ENCODE peak calls at places on chromosomes 13 and 19, in four cellular contexts. One of them, this sample, is unnamed.

GRCh38 chr19:33446156-33446917 is 72.8 kb downstream of the CEBPG start:
- DNase-seq in hepatocyte: no peak
- DNase-seq in A673: no peak
- DNase-seq in GM23248: peak; percentile 75
- DNase-seq in this sample: no peak

GRCh38 chr19:55400281-55401087 is 7.1 kb downstream of the UBE2S start:
- DNase-seq in hepatocyte: no peak
- DNase-seq in A673: no peak
- DNase-seq in GM23248: no peak
- DNase-seq in this sample: peak; percentile 46

GRCh38 chr19:55474269-55475265 is 1.9 kb upstream of the ZNF628 start:
- DNase-seq in hepatocyte: no peak
- DNase-seq in A673: no peak
- DNase-seq in GM23248: peak; percentile 30
- DNase-seq in this sample: no peak

GRCh38 chr19:34639491-34640085 is 37.4 kb downstream of the SCGB2B2 start:
- DNase-seq in hepatocyte: peak; percentile 84
- DNase-seq in A673: peak; percentile 87
- DNase-seq in GM23248: peak; percentile 76
- DNase-seq in this sample: peak; percentile 41

GRCh38 chr13:73090116-73090811 is 31.5 kb downstream of the KLF5 start:
- DNase-seq in hepatocyte: peak; percentile 80
- DNase-seq in A673: peak; percentile 72
- DNase-seq in GM23248: peak; percentile 77
- DNase-seq in this sample: peak; percentile 79

GRCh38 chr13:111505175-111505777 is 184.8 kb downstream of the TEX29 start:
- DNase-seq in hepatocyte: no peak
- DNase-seq in A673: peak; percentile 49
- DNase-seq in GM23248: peak; percentile 15
- DNase-seq in this sample: no peak

GRCh38 chr19:41175825-41176734 is 16.9 kb upstream of the CYP2S1 start:
- DNase-seq in hepatocyte: peak; percentile 95
- DNase-seq in A673: peak; percentile 40
- DNase-seq in GM23248: peak; percentile 65
- DNase-seq in this sample: peak; percentile 60

GRCh38 chr13:110912651-110913051 is 2.2 kb downstream of the ANKRD10 start:
- DNase-seq in hepatocyte: peak; percentile 38
- DNase-seq in A673: no peak
- DNase-seq in GM23248: peak; percentile 78
- DNase-seq in this sample: peak; percentile 54

GRCh38 chr13:33218020-33218419 is 67.5 kb downstream of the STARD13 start:
- DNase-seq in hepatocyte: peak; percentile 59
- DNase-seq in A673: no peak
- DNase-seq in GM23248: peak; percentile 43
- DNase-seq in this sample: peak; percentile 95

GRCh38 chr19:56869886-56870285 is 29.4 kb upstream of the PEG3 start:
- DNase-seq in hepatocyte: no peak
- DNase-seq in A673: no peak
- DNase-seq in GM23248: no peak
- DNase-seq in this sample: no peak

GRCh38 chr19:6232567-6232966 is 47.2 kb downstream of the MLLT1 start:
- DNase-seq in hepatocyte: no peak
- DNase-seq in A673: no peak
- DNase-seq in GM23248: peak; percentile 94
- DNase-seq in this sample: no peak

GRCh38 chr19:15369594-15369891 is 10.0 kb downstream of the AKAP8 start:
- DNase-seq in hepatocyte: no peak
- DNase-seq in A673: no peak
- DNase-seq in GM23248: no peak
- DNase-seq in this sample: no peak

GRCh38 chr13:34127523-34127922 is 309.6 kb downstream of the RFC3 start:
- DNase-seq in hepatocyte: no peak
- DNase-seq in A673: no peak
- DNase-seq in GM23248: no peak
- DNase-seq in this sample: no peak

DNA sequence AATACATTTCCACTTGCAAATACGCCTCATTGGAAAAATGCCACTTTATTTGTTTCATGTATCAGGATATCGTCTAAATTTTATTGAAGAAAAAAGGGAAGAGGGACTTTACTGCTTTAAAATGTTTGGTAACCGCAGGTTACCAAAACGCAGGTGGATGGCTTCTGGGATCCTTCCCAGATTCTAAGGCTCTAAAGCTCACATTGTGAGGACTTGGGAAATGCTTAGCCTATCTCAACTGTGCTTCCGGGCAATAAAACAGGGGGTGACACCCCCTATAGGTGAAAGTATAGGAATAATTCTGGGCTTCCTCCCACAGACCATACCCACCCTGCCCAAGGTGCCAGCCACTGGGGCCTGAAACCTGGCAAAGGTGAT is 73.2 kb upstream of the IPO5 start:
- DNase-seq in hepatocyte: no peak
- DNase-seq in A673: peak; percentile 30
- DNase-seq in GM23248: no peak
- DNase-seq in this sample: no peak
- H3K27ac ChIP-seq in hepatocyte: no peak overlapping the region
- H3K27ac ChIP-seq in A673: peak overlapping the region; percentile 91
- H3K27ac ChIP-seq in GM23248: peak overlapping the region; percentile 75
- H3K27ac ChIP-seq in this sample: no peak overlapping the region

DNA sequence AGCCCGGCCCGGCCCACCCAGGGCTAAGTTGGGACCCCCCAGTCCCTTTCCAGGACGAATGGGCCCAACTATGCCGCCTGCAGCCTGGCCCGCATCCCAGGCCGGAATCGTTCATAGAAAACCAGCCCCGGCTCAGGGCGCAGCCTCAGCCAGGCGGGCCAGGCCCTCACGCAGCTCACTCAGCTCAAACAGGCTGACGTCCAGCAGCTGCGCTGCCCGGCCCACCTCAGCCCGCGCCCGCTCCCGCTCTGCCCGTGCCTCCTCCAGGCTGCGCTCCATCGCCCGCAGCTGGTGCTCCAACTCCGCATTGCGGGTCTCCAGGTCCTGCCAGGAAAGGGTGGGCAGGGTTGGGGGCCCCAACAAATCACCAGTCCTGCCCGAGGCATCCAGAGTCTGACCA is 9.8 kb downstream of the DDX49 start:
- DNase-seq in hepatocyte: no peak
- DNase-seq in A673: no peak
- DNase-seq in GM23248: no peak
- DNase-seq in this sample: no peak
- H3K36me3 ChIP-seq in hepatocyte: no peaks in the 10 kb centered on the region
- H3K36me3 ChIP-seq in A673: peaks cover 27% of the 10 kb centered on the region
- H3K36me3 ChIP-seq in GM23248: peaks cover 12% of the 10 kb centered on the region
- H3K36me3 ChIP-seq in this sample: peaks cover 68% of the 10 kb centered on the region

GRCh38 chr13:30766234-30766633 is 30.9 kb downstream of the ALOX5AP start:
- DNase-seq in hepatocyte: no peak
- DNase-seq in A673: no peak
- DNase-seq in GM23248: no peak
- DNase-seq in this sample: no peak
- H3K27ac ChIP-seq in hepatocyte: peak overlapping the region; percentile 35
- H3K27ac ChIP-seq in A673: no peak overlapping the region
- H3K27ac ChIP-seq in GM23248: no peak overlapping the region
- H3K27ac ChIP-seq in this sample: no peak overlapping the region

GRCh38 chr19:19650331-19650730 is 6.9 kb upstream of the GMIP start:
- DNase-seq in hepatocyte: no peak
- DNase-seq in A673: no peak
- DNase-seq in GM23248: no peak
- DNase-seq in this sample: no peak
- H3K36me3 ChIP-seq in hepatocyte: no peaks in the 10 kb centered on the region
- H3K36me3 ChIP-seq in A673: peaks cover 69% of the 10 kb centered on the region
- H3K36me3 ChIP-seq in GM23248: peaks cover 5% of the 10 kb centered on the region
- H3K36me3 ChIP-seq in this sample: peaks cover 89% of the 10 kb centered on the region

DNA sequence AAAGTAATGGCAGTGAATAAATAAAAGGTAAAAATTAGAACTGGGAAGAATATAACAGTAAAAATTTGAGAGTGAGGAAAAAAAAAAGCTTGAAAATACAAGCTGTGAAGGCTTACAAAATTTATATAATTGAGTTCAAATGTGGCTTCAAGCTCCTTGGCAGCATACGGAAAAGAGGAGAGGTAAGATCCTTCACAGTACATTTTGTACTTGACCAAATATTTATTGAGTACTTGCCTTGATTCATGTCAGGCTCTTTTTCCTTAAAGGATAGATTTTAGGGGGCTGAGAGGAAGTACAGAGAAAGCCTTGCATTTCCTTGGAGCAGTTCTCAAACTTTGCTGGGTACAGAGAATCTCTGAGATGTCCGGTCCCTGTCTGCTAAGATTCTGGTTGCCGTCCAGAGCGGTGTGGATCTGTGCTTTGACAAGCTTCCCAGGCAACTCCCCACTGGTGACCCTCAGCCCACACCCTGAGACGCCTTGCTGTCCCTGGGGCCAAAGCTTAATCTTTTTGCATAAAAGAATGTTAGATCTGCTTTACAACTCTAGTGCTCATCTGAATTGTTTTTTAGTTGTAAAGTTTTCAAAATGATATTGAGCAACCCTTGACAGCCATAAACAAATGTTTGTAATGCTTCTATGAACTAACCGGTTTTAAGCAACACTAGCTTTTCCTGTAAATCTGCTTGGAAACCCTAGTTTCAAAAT is 64.4 kb downstream of the DHRS12 start:
- DNase-seq in hepatocyte: no peak
- DNase-seq in A673: no peak
- DNase-seq in GM23248: peak; percentile 42
- DNase-seq in this sample: no peak
- H3K27ac ChIP-seq in hepatocyte: peak overlapping the region; percentile 75
- H3K27ac ChIP-seq in A673: no peak overlapping the region
- H3K27ac ChIP-seq in GM23248: peak overlapping the region; percentile 39
- H3K27ac ChIP-seq in this sample: no peak overlapping the region

DNA sequence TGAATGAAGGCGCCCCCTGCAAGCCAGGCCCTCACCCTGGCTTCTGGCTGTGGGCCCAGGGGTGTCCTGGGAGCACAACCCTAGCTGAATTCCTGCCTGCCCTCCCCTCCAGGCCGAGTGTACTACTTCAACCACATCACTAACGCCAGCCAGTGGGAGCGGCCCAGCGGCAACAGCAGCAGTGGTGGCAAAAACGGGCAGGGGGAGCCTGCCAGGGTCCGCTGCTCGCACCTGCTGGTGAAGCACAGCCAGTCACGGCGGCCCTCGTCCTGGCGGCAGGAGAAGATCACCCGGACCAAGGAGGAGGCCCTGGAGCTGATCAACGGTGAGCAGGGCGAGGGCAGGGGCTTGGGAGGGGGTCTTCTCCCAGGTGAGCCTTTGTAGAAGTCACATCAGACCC is 3.2 kb downstream of the PIN1 start:
- DNase-seq in hepatocyte: no peak
- DNase-seq in A673: no peak
- DNase-seq in GM23248: no peak
- DNase-seq in this sample: no peak
- H3K36me3 ChIP-seq in hepatocyte: no peaks in the 10 kb centered on the region
- H3K36me3 ChIP-seq in A673: peaks cover 41% of the 10 kb centered on the region
- H3K36me3 ChIP-seq in GM23248: no peaks in the 10 kb centered on the region
- H3K36me3 ChIP-seq in this sample: peaks cover 49% of the 10 kb centered on the region

DNA sequence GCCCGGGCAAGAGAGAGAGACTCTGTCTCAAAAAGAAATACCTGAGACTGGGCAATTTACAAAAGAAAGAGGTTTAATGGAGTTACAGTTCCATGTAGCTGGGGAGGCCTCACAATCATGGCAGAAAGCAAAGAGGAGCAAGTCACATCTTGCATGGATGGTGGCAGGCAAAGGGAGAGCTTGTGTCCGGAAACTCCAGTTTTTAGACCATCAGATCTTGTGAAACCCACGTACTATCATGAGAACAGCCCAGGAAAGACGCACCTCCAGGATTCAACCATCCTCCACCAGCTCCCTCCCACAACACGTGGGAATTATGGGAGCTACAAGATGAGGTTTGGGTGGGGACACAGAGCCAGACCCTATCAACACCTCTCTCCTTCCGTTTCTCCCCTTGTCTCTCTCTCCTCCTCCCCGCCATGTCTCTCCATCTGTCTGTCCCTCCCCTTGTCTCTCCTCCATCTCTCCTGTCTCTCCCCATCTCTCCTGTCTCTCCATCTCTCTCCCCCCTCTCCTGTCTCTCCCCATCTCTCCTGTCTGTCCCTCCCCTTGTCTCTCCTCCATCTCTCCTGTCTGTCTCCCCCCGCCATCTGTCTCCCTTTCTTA is 10.0 kb downstream of the POLR2E start:
- DNase-seq in hepatocyte: no peak
- DNase-seq in A673: no peak
- DNase-seq in GM23248: no peak
- DNase-seq in this sample: no peak
- H3K27ac ChIP-seq in hepatocyte: no peak overlapping the region
- H3K27ac ChIP-seq in A673: no peak overlapping the region
- H3K27ac ChIP-seq in GM23248: no peak overlapping the region
- H3K27ac ChIP-seq in this sample: no peak overlapping the region

GRCh38 chr19:44900328-44901244 is 5.0 kb upstream of the APOE start:
- DNase-seq in hepatocyte: peak; percentile 7
- DNase-seq in A673: no peak
- DNase-seq in GM23248: no peak
- DNase-seq in this sample: no peak
- H3K36me3 ChIP-seq in hepatocyte: no peaks in the 10 kb centered on the region
- H3K36me3 ChIP-seq in A673: peaks cover 42% of the 10 kb centered on the region
- H3K36me3 ChIP-seq in GM23248: no peaks in the 10 kb centered on the region
- H3K36me3 ChIP-seq in this sample: peaks cover 59% of the 10 kb centered on the region

DNA sequence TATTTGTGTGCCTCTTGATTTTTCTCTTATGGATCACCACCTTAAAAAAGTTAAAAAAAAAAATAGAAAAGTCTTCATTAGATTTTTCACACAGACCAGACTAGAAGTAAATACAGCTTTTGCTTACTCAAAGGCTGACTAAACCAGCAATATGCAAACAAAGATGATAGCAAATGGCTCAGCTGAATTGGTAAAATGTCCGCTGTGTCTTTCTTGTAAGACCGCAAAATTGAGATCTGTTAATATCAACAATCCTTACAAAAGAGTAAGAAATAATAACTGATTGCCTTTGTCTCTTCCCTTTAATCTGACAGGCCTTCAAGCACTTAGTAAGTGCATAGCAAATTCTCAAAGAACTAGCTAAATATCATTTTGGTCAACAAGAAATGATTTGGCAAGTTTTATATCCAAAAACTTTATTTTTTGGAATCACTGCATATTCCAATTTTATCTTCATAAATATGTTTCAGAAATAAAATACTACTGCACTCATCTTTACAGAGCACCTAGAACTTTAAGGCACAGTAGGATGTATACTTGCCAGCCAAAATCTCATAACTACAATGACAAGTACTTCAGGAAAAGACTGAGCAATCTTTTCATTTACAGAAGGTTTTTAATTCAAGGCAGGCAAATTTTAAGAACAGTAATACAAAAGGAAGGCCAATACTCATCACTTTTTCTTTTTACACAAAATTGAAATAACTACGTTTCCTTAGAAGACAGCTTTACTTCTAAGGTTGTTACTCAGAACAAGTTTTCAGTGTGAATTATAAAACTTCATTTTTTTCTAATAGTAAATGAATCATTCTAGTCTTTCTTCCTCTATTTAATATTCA is 1.2 kb downstream of the ELF1 start:
- DNase-seq in hepatocyte: no peak
- DNase-seq in A673: no peak
- DNase-seq in GM23248: no peak
- DNase-seq in this sample: no peak
- H3K27ac ChIP-seq in hepatocyte: peak overlapping the region; percentile 96
- H3K27ac ChIP-seq in A673: no peak overlapping the region
- H3K27ac ChIP-seq in GM23248: no peak overlapping the region
- H3K27ac ChIP-seq in this sample: no peak overlapping the region

GRCh38 chr13:100734194-100734720 is 59.7 kb upstream of the TMTC4 start:
- DNase-seq in hepatocyte: no peak
- DNase-seq in A673: no peak
- DNase-seq in GM23248: no peak
- DNase-seq in this sample: peak; percentile 19
- H3K36me3 ChIP-seq in hepatocyte: no peaks in the 10 kb centered on the region
- H3K36me3 ChIP-seq in A673: no peaks in the 10 kb centered on the region
- H3K36me3 ChIP-seq in GM23248: no peaks in the 10 kb centered on the region
- H3K36me3 ChIP-seq in this sample: no peaks in the 10 kb centered on the region